ENCODE peak calls at places on chromosomes 13 and 19, in eight cellular contexts. M is HTR-8/SVneo; A is mesenchymal stem cell; U is AG10803; T is NCI-H2171 treated with DMSO at 0.1 percent for 48 hours; L is effector CD4-positive, alpha-beta T cell; C is astrocyte; J is naive B cell. V is an unnamed sample.

GRCh38 chr13:98476106-98476505 is 100.8 kb downstream of the STK24 start:
- DNase-seq in J (no peak), U (no peak), A (no peak), T (no peak), M (no peak), C (no peak), L (peak), V (no peak)

GRCh38 chr19:41376998-41377365 is 649 bp downstream of the TMEM91 start:
- DNase-seq in M (no peak), J (no peak), C (no peak), U (no peak), A (no peak), L (no peak), T (no peak), V (no peak)

GRCh38 chr19:46913852-46914430 is 53.1 kb downstream of the ARHGAP35 start:
- DNase-seq in M (no peak), L (no peak), T (no peak), J (no peak), A (peak), C (peak), U (peak), V (no peak)

GRCh38 chr19:2813235-2814160 is 6.2 kb upstream of the ZNF554 start:
- DNase-seq in U (no peak), M (no peak), C (no peak), L (no peak), J (no peak), A (no peak), T (no peak), V (no peak)

GRCh38 chr19:38204096-38204495 is 19.9 kb downstream of the DPF1 start:
- DNase-seq in M (no peak), T (no peak), C (no peak), J (no peak), L (no peak), U (no peak), A (no peak), V (peak)

GRCh38 chr19:5899728-5900526 is 3.7 kb downstream of the NDUFA11 start:
- DNase-seq in C (no peak), U (no peak), T (no peak), M (no peak), J (no peak), A (no peak), L (no peak), V (no peak)

GRCh38 chr13:57724486-57725272 is 93.1 kb downstream of the PCDH17 start:
- DNase-seq in T (no peak), M (no peak), A (no peak), L (no peak), U (no peak), J (no peak), C (no peak), V (no peak)

GRCh38 chr13:75372517-75372916 is 109.5 kb downstream of the TBC1D4 start:
- DNase-seq in M (peak), T (peak), A (peak), J (peak), U (peak), L (no peak), C (no peak), V (no peak)

GRCh38 chr19:58350001-58350801 is 3.1 kb downstream of the A1BG start:
- DNase-seq in A (no peak), U (no peak), T (no peak), M (no peak), J (no peak), C (no peak), L (no peak), V (no peak)

GRCh38 chr19:35560677-35561076 is 2.8 kb downstream of the ATP4A start:
- DNase-seq in A (no peak), C (no peak), U (no peak), T (no peak), J (no peak), L (no peak), M (no peak), V (no peak)

GRCh38 chr13:97257800-97258799 is 36.0 kb downstream of the MBNL2 start:
- DNase-seq in C (peak), J (no peak), M (peak), U (peak), A (peak), L (no peak), T (no peak), V (no peak)

GRCh38 chr19:38617764-38618589 is at the start of gene MAP4K1:
- DNase-seq in J (peak), L (peak), M (no peak), C (no peak), U (no peak), A (no peak), T (peak), V (no peak)

GRCh38 chr19:1465191-1466016 is 13.6 kb downstream of the C19orf25 start:
- DNase-seq in J (no peak), U (peak), C (no peak), L (no peak), T (no peak), M (no peak), A (peak), V (no peak)

GRCh38 chr19:37999309-38000213 is 92.6 kb downstream of the SIPA1L3 start:
- DNase-seq in A (peak), L (no peak), M (peak), C (peak), T (no peak), U (peak), J (no peak), V (no peak)

GRCh38 chr19:46296722-46297431 is at the start of gene HIF3A:
- DNase-seq in M (no peak), U (no peak), L (no peak), C (no peak), A (peak), T (peak), J (no peak), V (no peak)

GRCh38 chr13:113669231-113669870 is 2.3 kb downstream of the GRK1 start:
- DNase-seq in U (no peak), M (no peak), A (no peak), J (no peak), C (no peak), T (no peak), L (no peak), V (no peak)

GRCh38 chr19:10895920-10896319 is 24.6 kb downstream of the CARM1 start:
- DNase-seq in J (no peak), M (no peak), A (no peak), L (no peak), T (no peak), U (no peak), C (no peak), V (no peak)

GRCh38 chr13:39407786-39408185 is 195.2 kb downstream of the LHFPL6 start:
- DNase-seq in J (no peak), T (no peak), L (no peak), M (no peak), C (no peak), U (no peak), A (no peak), V (no peak)

GRCh38 chr13:58097831-58098230 is 466.3 kb downstream of the PCDH17 start:
- DNase-seq in L (no peak), C (peak), U (no peak), M (no peak), J (no peak), A (peak), T (no peak), V (no peak)

GRCh38 chr13:29849731-29850212 is 645 bp downstream of the UBL3 start:
- DNase-seq in C (peak), L (peak), T (peak), U (peak), M (no peak), A (peak), J (peak), V (no peak)

GRCh38 chr19:17234911-17235617 is 9.0 kb downstream of the OCEL1 start:
- DNase-seq in J (peak), L (peak), U (peak), M (peak), A (peak), C (no peak), T (peak), V (peak)

GRCh38 chr19:44255705-44256411 is 3.8 kb upstream of the ZNF233 start:
- DNase-seq in U (no peak), A (no peak), L (no peak), T (no peak), M (no peak), C (no peak), J (no peak), V (no peak)

GRCh38 chr19:8655340-8655709 is 24.9 kb downstream of the NFILZ start:
- DNase-seq in J (no peak), A (no peak), M (no peak), U (no peak), L (peak), C (no peak), T (no peak), V (no peak)

GRCh38 chr13:66543780-66544179 is 686.4 kb downstream of the PCDH9 start:
- DNase-seq in M (no peak), J (no peak), T (no peak), A (no peak), C (no peak), L (no peak), U (no peak), V (no peak)

GRCh38 chr19:33067121-33067520 is 2.4 kb upstream of the RHPN2 start:
- DNase-seq in M (no peak), U (no peak), J (no peak), C (no peak), T (no peak), L (no peak), A (no peak), V (no peak)

GRCh38 chr13:38348890-38349289 is 761 bp upstream of the UFM1 start:
- DNase-seq in J (no peak), A (peak), U (peak), T (no peak), L (peak), C (peak), M (no peak), V (no peak)

GRCh38 chr13:40986328-40986856 is 32.7 kb downstream of the ELF1 start:
- DNase-seq in A (peak), U (peak), J (no peak), L (no peak), M (no peak), T (peak), C (peak), V (peak)

GRCh38 chr19:51143486-51143885 is 1.4 kb downstream of the SIGLEC7 start:
- DNase-seq in A (no peak), U (no peak), T (no peak), C (no peak), J (no peak), L (no peak), M (no peak), V (no peak)

GRCh38 chr13:79802389-79803140 is 321.6 kb downstream of the NDFIP2 start:
- DNase-seq in L (no peak), T (peak), J (no peak), M (no peak), C (no peak), U (no peak), A (no peak), V (no peak)